ENCODE peak calls at places on chromosomes 12 and 14, in four cellular contexts. One of them, this sample, is unnamed.

GRCh38 chr14:100275214-100275613 is 31.0 kb downstream of the SLC25A29 start:
- DNase-seq in stimulated activated naive CD8-positive, alpha-beta T cell treated with anti-CD3 and anti-CD28 coated beads, Interleukin-15, Interleukin-2, amounts not matched to agents 100 U/mL and 50 U/mL, for 24 hours: no peak
- DNase-seq in activated CD8-positive, alpha-beta memory T cell treated with anti-CD3 and anti-CD28 coated beads, Interleukin-2, amount 10 ng/mL, durations not matched to agents 7 days and 5 days: no peak
- DNase-seq in HuH-7.5: no peak
- DNase-seq in this sample: no peak

GRCh38 chr12:16324772-16325171 is 22.7 kb upstream of the MGST1 start:
- DNase-seq in stimulated activated naive CD8-positive, alpha-beta T cell treated with anti-CD3 and anti-CD28 coated beads, Interleukin-15, Interleukin-2, amounts not matched to agents 100 U/mL and 50 U/mL, for 24 hours: no peak
- DNase-seq in HuH-7.5: no peak
- DNase-seq in activated CD8-positive, alpha-beta memory T cell treated with anti-CD3 and anti-CD28 coated beads, Interleukin-2, amount 10 ng/mL, durations not matched to agents 7 days and 5 days: no peak
- DNase-seq in this sample: no peak

GRCh38 chr14:61889914-61890351 is 127.7 kb downstream of the SNAPC1 start:
- DNase-seq in HuH-7.5: no peak
- DNase-seq in activated CD8-positive, alpha-beta memory T cell treated with anti-CD3 and anti-CD28 coated beads, Interleukin-2, amount 10 ng/mL, durations not matched to agents 7 days and 5 days: peak
- DNase-seq in stimulated activated naive CD8-positive, alpha-beta T cell treated with anti-CD3 and anti-CD28 coated beads, Interleukin-15, Interleukin-2, amounts not matched to agents 100 U/mL and 50 U/mL, for 24 hours: peak
- DNase-seq in this sample: no peak

GRCh38 chr12:116517431-116518045 is 41.6 kb upstream of the MAP1LC3B2 start:
- DNase-seq in HuH-7.5: no peak
- DNase-seq in activated CD8-positive, alpha-beta memory T cell treated with anti-CD3 and anti-CD28 coated beads, Interleukin-2, amount 10 ng/mL, durations not matched to agents 7 days and 5 days: no peak
- DNase-seq in stimulated activated naive CD8-positive, alpha-beta T cell treated with anti-CD3 and anti-CD28 coated beads, Interleukin-15, Interleukin-2, amounts not matched to agents 100 U/mL and 50 U/mL, for 24 hours: no peak
- DNase-seq in this sample: no peak

GRCh38 chr12:129959889-129960288 is 56.1 kb upstream of the TMEM132D start:
- DNase-seq in HuH-7.5: no peak
- DNase-seq in stimulated activated naive CD8-positive, alpha-beta T cell treated with anti-CD3 and anti-CD28 coated beads, Interleukin-15, Interleukin-2, amounts not matched to agents 100 U/mL and 50 U/mL, for 24 hours: no peak
- DNase-seq in activated CD8-positive, alpha-beta memory T cell treated with anti-CD3 and anti-CD28 coated beads, Interleukin-2, amount 10 ng/mL, durations not matched to agents 7 days and 5 days: no peak
- DNase-seq in this sample: no peak

GRCh38 chr14:100775351-100775830 is 48.7 kb downstream of the DLK1 start:
- DNase-seq in activated CD8-positive, alpha-beta memory T cell treated with anti-CD3 and anti-CD28 coated beads, Interleukin-2, amount 10 ng/mL, durations not matched to agents 7 days and 5 days: no peak
- DNase-seq in HuH-7.5: no peak
- DNase-seq in stimulated activated naive CD8-positive, alpha-beta T cell treated with anti-CD3 and anti-CD28 coated beads, Interleukin-15, Interleukin-2, amounts not matched to agents 100 U/mL and 50 U/mL, for 24 hours: no peak
- DNase-seq in this sample: no peak

GRCh38 chr12:57031228-57031670 is 14.9 kb upstream of the TAC3 start:
- DNase-seq in stimulated activated naive CD8-positive, alpha-beta T cell treated with anti-CD3 and anti-CD28 coated beads, Interleukin-15, Interleukin-2, amounts not matched to agents 100 U/mL and 50 U/mL, for 24 hours: no peak
- DNase-seq in activated CD8-positive, alpha-beta memory T cell treated with anti-CD3 and anti-CD28 coated beads, Interleukin-2, amount 10 ng/mL, durations not matched to agents 7 days and 5 days: no peak
- DNase-seq in HuH-7.5: no peak
- DNase-seq in this sample: no peak

GRCh38 chr14:101191086-101191881 is 287.8 kb upstream of the RTL1 start:
- DNase-seq in stimulated activated naive CD8-positive, alpha-beta T cell treated with anti-CD3 and anti-CD28 coated beads, Interleukin-15, Interleukin-2, amounts not matched to agents 100 U/mL and 50 U/mL, for 24 hours: no peak
- DNase-seq in HuH-7.5: no peak
- DNase-seq in activated CD8-positive, alpha-beta memory T cell treated with anti-CD3 and anti-CD28 coated beads, Interleukin-2, amount 10 ng/mL, durations not matched to agents 7 days and 5 days: peak
- DNase-seq in this sample: no peak

GRCh38 chr14:100680439-100681051 is 46.1 kb upstream of the DLK1 start:
- DNase-seq in HuH-7.5: no peak
- DNase-seq in activated CD8-positive, alpha-beta memory T cell treated with anti-CD3 and anti-CD28 coated beads, Interleukin-2, amount 10 ng/mL, durations not matched to agents 7 days and 5 days: no peak
- DNase-seq in stimulated activated naive CD8-positive, alpha-beta T cell treated with anti-CD3 and anti-CD28 coated beads, Interleukin-15, Interleukin-2, amounts not matched to agents 100 U/mL and 50 U/mL, for 24 hours: no peak
- DNase-seq in this sample: no peak

GRCh38 chr12:86660488-86661171 is 404.4 kb upstream of the MGAT4C start:
- DNase-seq in activated CD8-positive, alpha-beta memory T cell treated with anti-CD3 and anti-CD28 coated beads, Interleukin-2, amount 10 ng/mL, durations not matched to agents 7 days and 5 days: no peak
- DNase-seq in stimulated activated naive CD8-positive, alpha-beta T cell treated with anti-CD3 and anti-CD28 coated beads, Interleukin-15, Interleukin-2, amounts not matched to agents 100 U/mL and 50 U/mL, for 24 hours: no peak
- DNase-seq in HuH-7.5: no peak
- DNase-seq in this sample: no peak

GRCh38 chr14:70254476-70254961 is 65.8 kb upstream of the SLC8A3 start:
- DNase-seq in stimulated activated naive CD8-positive, alpha-beta T cell treated with anti-CD3 and anti-CD28 coated beads, Interleukin-15, Interleukin-2, amounts not matched to agents 100 U/mL and 50 U/mL, for 24 hours: peak
- DNase-seq in activated CD8-positive, alpha-beta memory T cell treated with anti-CD3 and anti-CD28 coated beads, Interleukin-2, amount 10 ng/mL, durations not matched to agents 7 days and 5 days: no peak
- DNase-seq in HuH-7.5: no peak
- DNase-seq in this sample: peak

GRCh38 chr12:120971299-120972180 is 6.8 kb upstream of the HNF1A start:
- DNase-seq in stimulated activated naive CD8-positive, alpha-beta T cell treated with anti-CD3 and anti-CD28 coated beads, Interleukin-15, Interleukin-2, amounts not matched to agents 100 U/mL and 50 U/mL, for 24 hours: no peak
- DNase-seq in HuH-7.5: peak
- DNase-seq in activated CD8-positive, alpha-beta memory T cell treated with anti-CD3 and anti-CD28 coated beads, Interleukin-2, amount 10 ng/mL, durations not matched to agents 7 days and 5 days: peak
- DNase-seq in this sample: no peak

GRCh38 chr14:101887219-101887618 is 77.2 kb upstream of the DYNC1H1 start:
- DNase-seq in HuH-7.5: no peak
- DNase-seq in activated CD8-positive, alpha-beta memory T cell treated with anti-CD3 and anti-CD28 coated beads, Interleukin-2, amount 10 ng/mL, durations not matched to agents 7 days and 5 days: no peak
- DNase-seq in stimulated activated naive CD8-positive, alpha-beta T cell treated with anti-CD3 and anti-CD28 coated beads, Interleukin-15, Interleukin-2, amounts not matched to agents 100 U/mL and 50 U/mL, for 24 hours: no peak
- DNase-seq in this sample: no peak

GRCh38 chr12:95118788-95119179 is 45.4 kb upstream of the NR2C1 start:
- DNase-seq in HuH-7.5: no peak
- DNase-seq in stimulated activated naive CD8-positive, alpha-beta T cell treated with anti-CD3 and anti-CD28 coated beads, Interleukin-15, Interleukin-2, amounts not matched to agents 100 U/mL and 50 U/mL, for 24 hours: no peak
- DNase-seq in activated CD8-positive, alpha-beta memory T cell treated with anti-CD3 and anti-CD28 coated beads, Interleukin-2, amount 10 ng/mL, durations not matched to agents 7 days and 5 days: no peak
- DNase-seq in this sample: no peak

GRCh38 chr14:105152794-105153241 is 15.8 kb downstream of the JAG2 start:
- DNase-seq in HuH-7.5: no peak
- DNase-seq in stimulated activated naive CD8-positive, alpha-beta T cell treated with anti-CD3 and anti-CD28 coated beads, Interleukin-15, Interleukin-2, amounts not matched to agents 100 U/mL and 50 U/mL, for 24 hours: no peak
- DNase-seq in activated CD8-positive, alpha-beta memory T cell treated with anti-CD3 and anti-CD28 coated beads, Interleukin-2, amount 10 ng/mL, durations not matched to agents 7 days and 5 days: no peak
- DNase-seq in this sample: no peak

GRCh38 chr14:71062581-71063303 is 155.5 kb downstream of the PCNX1 start:
- DNase-seq in activated CD8-positive, alpha-beta memory T cell treated with anti-CD3 and anti-CD28 coated beads, Interleukin-2, amount 10 ng/mL, durations not matched to agents 7 days and 5 days: no peak
- DNase-seq in HuH-7.5: no peak
- DNase-seq in stimulated activated naive CD8-positive, alpha-beta T cell treated with anti-CD3 and anti-CD28 coated beads, Interleukin-15, Interleukin-2, amounts not matched to agents 100 U/mL and 50 U/mL, for 24 hours: no peak
- DNase-seq in this sample: no peak

GRCh38 chr14:70646705-70647104 is 5.0 kb downstream of the TTC9 start:
- DNase-seq in activated CD8-positive, alpha-beta memory T cell treated with anti-CD3 and anti-CD28 coated beads, Interleukin-2, amount 10 ng/mL, durations not matched to agents 7 days and 5 days: no peak
- DNase-seq in HuH-7.5: no peak
- DNase-seq in stimulated activated naive CD8-positive, alpha-beta T cell treated with anti-CD3 and anti-CD28 coated beads, Interleukin-15, Interleukin-2, amounts not matched to agents 100 U/mL and 50 U/mL, for 24 hours: no peak
- DNase-seq in this sample: no peak

GRCh38 chr14:100330396-100330931 is 7.3 kb downstream of the SLC25A47 start:
- DNase-seq in activated CD8-positive, alpha-beta memory T cell treated with anti-CD3 and anti-CD28 coated beads, Interleukin-2, amount 10 ng/mL, durations not matched to agents 7 days and 5 days: no peak
- DNase-seq in stimulated activated naive CD8-positive, alpha-beta T cell treated with anti-CD3 and anti-CD28 coated beads, Interleukin-15, Interleukin-2, amounts not matched to agents 100 U/mL and 50 U/mL, for 24 hours: no peak
- DNase-seq in HuH-7.5: no peak
- DNase-seq in this sample: no peak

GRCh38 chr14:73773441-73774243 is 59.5 kb upstream of the PNMA1 start:
- DNase-seq in activated CD8-positive, alpha-beta memory T cell treated with anti-CD3 and anti-CD28 coated beads, Interleukin-2, amount 10 ng/mL, durations not matched to agents 7 days and 5 days: no peak
- DNase-seq in stimulated activated naive CD8-positive, alpha-beta T cell treated with anti-CD3 and anti-CD28 coated beads, Interleukin-15, Interleukin-2, amounts not matched to agents 100 U/mL and 50 U/mL, for 24 hours: no peak
- DNase-seq in HuH-7.5: no peak
- DNase-seq in this sample: no peak

GRCh38 chr12:86914716-86915115 is 658.5 kb upstream of the MGAT4C start:
- DNase-seq in HuH-7.5: no peak
- DNase-seq in activated CD8-positive, alpha-beta memory T cell treated with anti-CD3 and anti-CD28 coated beads, Interleukin-2, amount 10 ng/mL, durations not matched to agents 7 days and 5 days: no peak
- DNase-seq in stimulated activated naive CD8-positive, alpha-beta T cell treated with anti-CD3 and anti-CD28 coated beads, Interleukin-15, Interleukin-2, amounts not matched to agents 100 U/mL and 50 U/mL, for 24 hours: no peak
- DNase-seq in this sample: peak

GRCh38 chr14:104237651-104238423 is 99.5 kb downstream of the KIF26A start:
- DNase-seq in activated CD8-positive, alpha-beta memory T cell treated with anti-CD3 and anti-CD28 coated beads, Interleukin-2, amount 10 ng/mL, durations not matched to agents 7 days and 5 days: no peak
- DNase-seq in HuH-7.5: no peak
- DNase-seq in stimulated activated naive CD8-positive, alpha-beta T cell treated with anti-CD3 and anti-CD28 coated beads, Interleukin-15, Interleukin-2, amounts not matched to agents 100 U/mL and 50 U/mL, for 24 hours: no peak
- DNase-seq in this sample: no peak

This sample was measured in endothelial cell.